ENCODE peak calls at places on chromosomes 11 and 22, in six cellular contexts. O, C, K, P, E and F are unnamed samples.

GRCh38 chr22:48746789-48747425 is 1080.8 kb downstream of the BRD1 start:
- DNase-seq in O (no peak), C (no peak), K (no peak), P (no peak), E (no peak), F (no peak)

GRCh38 chr22:44930711-44931035 is 79.1 kb downstream of the PHF21B start:
- DNase-seq in O (no peak), C (no peak), K (no peak), P (no peak), E (no peak), F (no peak)

GRCh38 chr11:64745219-64745522 is 1.2 kb upstream of the RASGRP2 start:
- DNase-seq in O (peak; percentile 80), C (no peak), K (no peak), P (no peak), E (no peak), F (no peak)

GRCh38 chr11:14971865-14972580 is at the start of gene CALCA:
- DNase-seq in O (no peak), C (no peak), K (no peak), P (no peak), E (peak; percentile 73), F (no peak)

GRCh38 chr22:18056802-18057474 is 20.9 kb upstream of the PEX26 start:
- DNase-seq in O (no peak), C (no peak), K (peak; percentile 73), P (no peak), E (no peak), F (no peak)

GRCh38 chr11:74462631-74463030 is 4.7 kb downstream of the KCNE3 start:
- DNase-seq in O (no peak), C (no peak), K (no peak), P (no peak), E (no peak), F (no peak)

GRCh38 chr22:35842519-35842913 is 124.8 kb downstream of the APOL5 start:
- DNase-seq in O (no peak), C (no peak), K (no peak), P (no peak), E (peak; percentile 86), F (no peak)

GRCh38 chr11:121780971-121781370 is 328.2 kb upstream of the SORL1-AS1 start:
- DNase-seq in O (no peak), C (no peak), K (no peak), P (no peak), E (no peak), F (no peak)

GRCh38 chr22:36386900-36387663 is 685 bp downstream of the MYH9 start:
- DNase-seq in O (no peak), C (no peak), K (peak; percentile 50), P (peak; percentile 55), E (no peak), F (no peak)

GRCh38 chr11:126390418-126390817 is 34.9 kb downstream of the ST3GAL4 start:
- DNase-seq in O (no peak), C (no peak), K (peak; percentile 72), P (no peak), E (no peak), F (peak; percentile 17)

GRCh38 chr22:46147061-46147460 is 3.3 kb upstream of the PPARA start:
- DNase-seq in O (no peak), C (no peak), K (no peak), P (no peak), E (no peak), F (no peak)

GRCh38 chr11:16945671-16946469 is 68.3 kb downstream of the PLEKHA7 start:
- DNase-seq in O (no peak), C (peak; percentile 81), K (peak; percentile 86), P (peak; percentile 73), E (peak; percentile 79), F (peak; percentile 74)

GRCh38 chr11:123559418-123559817 is 95.0 kb downstream of the SCN3B start:
- DNase-seq in O (no peak), C (peak; percentile 59), K (no peak), P (no peak), E (no peak), F (peak; percentile 31)

GRCh38 chr11:18650353-18650752 is 16.2 kb upstream of the SPTY2D1 start:
- DNase-seq in O (no peak), C (no peak), K (no peak), P (no peak), E (no peak), F (no peak)

GRCh38 chr11:104524276-104524675 is 360.3 kb upstream of the PDGFD start:
- DNase-seq in O (no peak), C (no peak), K (no peak), P (no peak), E (no peak), F (no peak)

GRCh38 chr11:17822021-17822781 is 87.6 kb downstream of the KCNC1 start:
- DNase-seq in O (no peak), C (peak; percentile 70), K (peak; percentile 51), P (no peak), E (no peak), F (peak; percentile 76)

GRCh38 chr11:87035976-87036583 is 1.7 kb upstream of the TMEM135 start:
- DNase-seq in O (no peak), C (no peak), K (no peak), P (no peak), E (peak; percentile 51), F (no peak)

GRCh38 chr11:72760543-72761400 is 8.6 kb upstream of the ARAP1 start:
- DNase-seq in O (no peak), C (peak; percentile 92), K (no peak), P (no peak), E (peak; percentile 38), F (peak; percentile 34)

GRCh38 chr11:112822478-112823274 is 138.5 kb upstream of the NCAM1 start:
- DNase-seq in O (no peak), C (no peak), K (no peak), P (no peak), E (peak; percentile 70), F (no peak)

GRCh38 chr22:32602154-32602553 is 127.5 kb downstream of the FBXO7 start:
- DNase-seq in O (no peak), C (no peak), K (no peak), P (no peak), E (no peak), F (no peak)

GRCh38 chr11:128415539-128415938 is 171.8 kb downstream of the ETS1 start:
- DNase-seq in O (no peak), C (peak; percentile 65), K (no peak), P (no peak), E (no peak), F (peak; percentile 71)